ENCODE peak calls at places on chromosome 15, in seven cellular contexts. One of them, this sample, is unnamed.

GRCh38 chr15:90286678-90287077 is 21.2 kb downstream of the NGRN start:
- DNase-seq in naive thymus-derived CD4-positive, alpha-beta T cell: peak
- DNase-seq in aorta: no peak
- DNase-seq in RWPE1: peak
- DNase-seq in lung: no peak
- DNase-seq in upper lobe of right lung: no peak
- DNase-seq in colonic mucosa: no peak
- DNase-seq in this sample: no peak

GRCh38 chr15:95254263-95254662 is 1022.9 kb downstream of the MCTP2 start:
- DNase-seq in aorta: no peak
- DNase-seq in colonic mucosa: no peak
- DNase-seq in RWPE1: no peak
- DNase-seq in upper lobe of right lung: no peak
- DNase-seq in naive thymus-derived CD4-positive, alpha-beta T cell: no peak
- DNase-seq in lung: no peak
- DNase-seq in this sample: no peak

GRCh38 chr15:29348308-29348914 is 78.8 kb upstream of the NSMCE3 start:
- DNase-seq in naive thymus-derived CD4-positive, alpha-beta T cell: no peak
- DNase-seq in lung: no peak
- DNase-seq in colonic mucosa: no peak
- DNase-seq in aorta: no peak
- DNase-seq in RWPE1: no peak
- DNase-seq in upper lobe of right lung: no peak
- DNase-seq in this sample: no peak

GRCh38 chr15:90225504-90226234 is 8.1 kb downstream of the CIB1 start:
- DNase-seq in aorta: no peak
- DNase-seq in upper lobe of right lung: no peak
- DNase-seq in lung: no peak
- DNase-seq in colonic mucosa: no peak
- DNase-seq in RWPE1: no peak
- DNase-seq in naive thymus-derived CD4-positive, alpha-beta T cell: no peak
- DNase-seq in this sample: no peak

GRCh38 chr15:82531496-82532382 is 8.5 kb downstream of the RPS17 start:
- DNase-seq in aorta: peak
- DNase-seq in RWPE1: no peak
- DNase-seq in lung: peak
- DNase-seq in upper lobe of right lung: no peak
- DNase-seq in naive thymus-derived CD4-positive, alpha-beta T cell: no peak
- DNase-seq in colonic mucosa: no peak
- DNase-seq in this sample: no peak

GRCh38 chr15:100873029-100873677 is 6.5 kb upstream of the ALDH1A3 start:
- DNase-seq in RWPE1: peak
- DNase-seq in colonic mucosa: peak
- DNase-seq in naive thymus-derived CD4-positive, alpha-beta T cell: peak
- DNase-seq in upper lobe of right lung: no peak
- DNase-seq in lung: peak
- DNase-seq in aorta: no peak
- DNase-seq in this sample: peak

GRCh38 chr15:29612096-29612495 is 210.2 kb downstream of the TJP1 start:
- DNase-seq in aorta: no peak
- DNase-seq in RWPE1: no peak
- DNase-seq in lung: no peak
- DNase-seq in naive thymus-derived CD4-positive, alpha-beta T cell: no peak
- DNase-seq in colonic mucosa: no peak
- DNase-seq in upper lobe of right lung: no peak
- DNase-seq in this sample: no peak

GRCh38 chr15:64507293-64507802 is 47.0 kb downstream of the ZNF609 start:
- DNase-seq in colonic mucosa: peak
- DNase-seq in RWPE1: no peak
- DNase-seq in upper lobe of right lung: peak
- DNase-seq in naive thymus-derived CD4-positive, alpha-beta T cell: peak
- DNase-seq in lung: peak
- DNase-seq in aorta: no peak
- DNase-seq in this sample: no peak

GRCh38 chr15:62932436-62932835 is 110.1 kb upstream of the TPM1 start:
- DNase-seq in upper lobe of right lung: no peak
- DNase-seq in RWPE1: no peak
- DNase-seq in lung: no peak
- DNase-seq in colonic mucosa: no peak
- DNase-seq in naive thymus-derived CD4-positive, alpha-beta T cell: no peak
- DNase-seq in aorta: no peak
- DNase-seq in this sample: no peak

GRCh38 chr15:98177950-98178848 is 217.7 kb downstream of the ARRDC4 start:
- DNase-seq in colonic mucosa: peak
- DNase-seq in aorta: no peak
- DNase-seq in lung: peak
- DNase-seq in upper lobe of right lung: no peak
- DNase-seq in RWPE1: peak
- DNase-seq in naive thymus-derived CD4-positive, alpha-beta T cell: peak
- DNase-seq in this sample: peak

GRCh38 chr15:49308686-49309085 is 114.4 kb upstream of the FGF7 start:
- DNase-seq in naive thymus-derived CD4-positive, alpha-beta T cell: no peak
- DNase-seq in RWPE1: no peak
- DNase-seq in lung: no peak
- DNase-seq in colonic mucosa: no peak
- DNase-seq in upper lobe of right lung: no peak
- DNase-seq in aorta: no peak
- DNase-seq in this sample: no peak

GRCh38 chr15:68372291-68372811 is 59.6 kb downstream of the ITGA11 start:
- DNase-seq in naive thymus-derived CD4-positive, alpha-beta T cell: no peak
- DNase-seq in RWPE1: peak
- DNase-seq in aorta: no peak
- DNase-seq in lung: no peak
- DNase-seq in upper lobe of right lung: no peak
- DNase-seq in colonic mucosa: no peak
- DNase-seq in this sample: no peak

GRCh38 chr15:68373028-68373427 is 58.9 kb downstream of the ITGA11 start:
- DNase-seq in naive thymus-derived CD4-positive, alpha-beta T cell: no peak
- DNase-seq in colonic mucosa: no peak
- DNase-seq in RWPE1: no peak
- DNase-seq in aorta: no peak
- DNase-seq in lung: no peak
- DNase-seq in upper lobe of right lung: no peak
- DNase-seq in this sample: no peak

GRCh38 chr15:68371160-68371559 is 60.8 kb downstream of the ITGA11 start:
- DNase-seq in upper lobe of right lung: no peak
- DNase-seq in colonic mucosa: no peak
- DNase-seq in lung: no peak
- DNase-seq in naive thymus-derived CD4-positive, alpha-beta T cell: no peak
- DNase-seq in aorta: no peak
- DNase-seq in RWPE1: no peak
- DNase-seq in this sample: no peak

GRCh38 chr15:68370768-68371151 is 61.2 kb downstream of the ITGA11 start:
- DNase-seq in RWPE1: no peak
- DNase-seq in upper lobe of right lung: no peak
- DNase-seq in aorta: no peak
- DNase-seq in lung: no peak
- DNase-seq in colonic mucosa: no peak
- DNase-seq in naive thymus-derived CD4-positive, alpha-beta T cell: no peak
- DNase-seq in this sample: no peak

DNA sequence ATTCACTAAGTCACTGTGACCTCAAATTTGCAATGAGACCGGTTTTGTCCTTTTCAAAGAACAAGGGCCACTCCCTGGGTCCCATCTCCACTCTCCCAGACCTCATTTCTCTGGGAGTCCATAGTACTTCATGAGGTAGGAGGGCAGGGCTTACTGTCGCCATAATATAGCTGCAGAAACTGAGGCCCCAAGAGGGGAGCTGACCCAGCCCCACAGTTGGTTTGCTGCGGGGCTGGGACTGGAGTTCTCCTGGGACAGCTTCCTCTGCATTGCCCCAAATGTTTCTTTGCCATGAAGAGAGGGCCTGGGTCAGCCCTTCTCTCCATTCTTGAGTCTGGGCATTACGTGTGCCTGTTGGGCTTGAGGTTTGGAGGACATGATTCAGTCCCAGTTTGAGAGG is 60.1 kb downstream of the ITGA11 start:
- DNase-seq in upper lobe of right lung: no peak
- DNase-seq in aorta: no peak
- DNase-seq in RWPE1: no peak
- DNase-seq in naive thymus-derived CD4-positive, alpha-beta T cell: no peak
- DNase-seq in colonic mucosa: no peak
- DNase-seq in lung: no peak
- DNase-seq in this sample: no peak
- H3K27ac ChIP-seq in upper lobe of right lung: no peak
- H3K27ac ChIP-seq in aorta: no peak
- H3K27ac ChIP-seq in RWPE1: no peak
- H3K27ac ChIP-seq in naive thymus-derived CD4-positive, alpha-beta T cell: no peak
- H3K27ac ChIP-seq in colonic mucosa: no peak
- H3K27ac ChIP-seq in lung: no peak
- H3K27ac ChIP-seq in this sample: no peak

GRCh38 chr15:44101944-44102343 is 93.1 kb downstream of the FRMD5 start:
- DNase-seq in upper lobe of right lung: no peak
- DNase-seq in aorta: no peak
- DNase-seq in RWPE1: peak
- DNase-seq in lung: no peak
- DNase-seq in colonic mucosa: no peak
- DNase-seq in naive thymus-derived CD4-positive, alpha-beta T cell: no peak
- DNase-seq in this sample: peak
- H3K27ac ChIP-seq in upper lobe of right lung: no peak
- H3K27ac ChIP-seq in aorta: no peak
- H3K27ac ChIP-seq in RWPE1: no peak
- H3K27ac ChIP-seq in lung: no peak
- H3K27ac ChIP-seq in colonic mucosa: no peak
- H3K27ac ChIP-seq in naive thymus-derived CD4-positive, alpha-beta T cell: no peak
- H3K27ac ChIP-seq in this sample: peak

DNA sequence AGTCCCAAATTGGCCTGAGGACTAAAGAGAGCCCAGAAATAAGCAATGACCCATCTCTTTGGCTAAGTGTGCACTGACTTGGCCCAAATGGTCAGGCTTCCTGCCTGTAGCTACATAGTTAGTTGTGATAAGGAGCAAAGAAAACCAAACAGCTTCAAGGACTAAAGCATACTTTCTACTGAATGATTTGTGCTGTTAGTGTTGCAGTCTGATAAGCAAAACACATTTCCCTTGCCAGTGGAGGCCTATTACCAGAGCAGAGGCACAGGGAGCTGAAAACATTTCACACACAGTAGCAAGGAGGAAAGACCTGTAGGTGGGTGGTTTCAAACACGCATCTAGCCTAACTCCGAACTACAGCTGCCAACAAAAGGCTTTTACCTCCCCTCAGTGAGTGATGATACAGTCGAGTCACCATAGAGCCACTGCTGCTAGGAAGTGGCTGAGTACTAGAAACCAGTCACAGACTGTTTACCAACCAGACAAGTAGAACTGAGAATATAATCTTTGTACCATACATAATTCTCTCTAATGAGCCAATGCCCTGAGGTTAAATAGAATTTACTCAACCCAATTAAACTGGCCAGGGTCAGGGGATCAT is 222.3 kb upstream of the THBS1 start:
- DNase-seq in RWPE1: peak
- DNase-seq in aorta: no peak
- DNase-seq in lung: no peak
- DNase-seq in naive thymus-derived CD4-positive, alpha-beta T cell: no peak
- DNase-seq in upper lobe of right lung: no peak
- DNase-seq in colonic mucosa: no peak
- DNase-seq in this sample: no peak
- H3K27ac ChIP-seq in RWPE1: no peak
- H3K27ac ChIP-seq in aorta: no peak
- H3K27ac ChIP-seq in lung: no peak
- H3K27ac ChIP-seq in naive thymus-derived CD4-positive, alpha-beta T cell: no peak
- H3K27ac ChIP-seq in upper lobe of right lung: no peak
- H3K27ac ChIP-seq in colonic mucosa: no peak
- H3K27ac ChIP-seq in this sample: peak

GRCh38 chr15:45386974-45387373 is 8.6 kb upstream of the GATM start:
- DNase-seq in colonic mucosa: no peak
- DNase-seq in RWPE1: no peak
- DNase-seq in aorta: no peak
- DNase-seq in upper lobe of right lung: no peak
- DNase-seq in lung: no peak
- DNase-seq in naive thymus-derived CD4-positive, alpha-beta T cell: no peak
- DNase-seq in this sample: no peak
- H3K27ac ChIP-seq in colonic mucosa: no peak
- H3K27ac ChIP-seq in RWPE1: no peak
- H3K27ac ChIP-seq in aorta: no peak
- H3K27ac ChIP-seq in upper lobe of right lung: no peak
- H3K27ac ChIP-seq in lung: no peak
- H3K27ac ChIP-seq in naive thymus-derived CD4-positive, alpha-beta T cell: no peak
- H3K27ac ChIP-seq in this sample: no peak

GRCh38 chr15:61389334-61390028 is 160.4 kb upstream of the RORA start:
- DNase-seq in naive thymus-derived CD4-positive, alpha-beta T cell: no peak
- DNase-seq in upper lobe of right lung: no peak
- DNase-seq in aorta: no peak
- DNase-seq in colonic mucosa: no peak
- DNase-seq in RWPE1: no peak
- DNase-seq in lung: no peak
- DNase-seq in this sample: no peak
- H3K27ac ChIP-seq in naive thymus-derived CD4-positive, alpha-beta T cell: no peak
- H3K27ac ChIP-seq in upper lobe of right lung: no peak
- H3K27ac ChIP-seq in aorta: no peak
- H3K27ac ChIP-seq in colonic mucosa: no peak
- H3K27ac ChIP-seq in RWPE1: no peak
- H3K27ac ChIP-seq in lung: no peak
- H3K27ac ChIP-seq in this sample: no peak

GRCh38 chr15:35304389-35304788 is 219.3 kb upstream of the NANOGP8 start:
- DNase-seq in lung: no peak
- DNase-seq in colonic mucosa: no peak
- DNase-seq in RWPE1: no peak
- DNase-seq in naive thymus-derived CD4-positive, alpha-beta T cell: no peak
- DNase-seq in upper lobe of right lung: no peak
- DNase-seq in aorta: no peak
- DNase-seq in this sample: no peak

GRCh38 chr15:35299059-35299735 is 214.1 kb upstream of the NANOGP8 start:
- DNase-seq in aorta: no peak
- DNase-seq in colonic mucosa: no peak
- DNase-seq in lung: no peak
- DNase-seq in naive thymus-derived CD4-positive, alpha-beta T cell: no peak
- DNase-seq in RWPE1: no peak
- DNase-seq in upper lobe of right lung: no peak
- DNase-seq in this sample: no peak

GRCh38 chr15:35302340-35302739 is 217.2 kb upstream of the NANOGP8 start:
- DNase-seq in upper lobe of right lung: no peak
- DNase-seq in naive thymus-derived CD4-positive, alpha-beta T cell: no peak
- DNase-seq in aorta: no peak
- DNase-seq in RWPE1: no peak
- DNase-seq in lung: no peak
- DNase-seq in colonic mucosa: no peak
- DNase-seq in this sample: no peak

GRCh38 chr15:35298509-35298908 is 213.4 kb upstream of the NANOGP8 start:
- DNase-seq in lung: no peak
- DNase-seq in upper lobe of right lung: no peak
- DNase-seq in naive thymus-derived CD4-positive, alpha-beta T cell: no peak
- DNase-seq in RWPE1: no peak
- DNase-seq in colonic mucosa: no peak
- DNase-seq in aorta: no peak
- DNase-seq in this sample: no peak

GRCh38 chr15:35301088-35301487 is 216.0 kb upstream of the NANOGP8 start:
- DNase-seq in aorta: no peak
- DNase-seq in lung: no peak
- DNase-seq in colonic mucosa: no peak
- DNase-seq in RWPE1: no peak
- DNase-seq in upper lobe of right lung: no peak
- DNase-seq in naive thymus-derived CD4-positive, alpha-beta T cell: no peak
- DNase-seq in this sample: no peak
- H3K27ac ChIP-seq in aorta: no peak
- H3K27ac ChIP-seq in lung: no peak
- H3K27ac ChIP-seq in colonic mucosa: no peak
- H3K27ac ChIP-seq in RWPE1: no peak
- H3K27ac ChIP-seq in upper lobe of right lung: no peak
- H3K27ac ChIP-seq in naive thymus-derived CD4-positive, alpha-beta T cell: no peak
- H3K27ac ChIP-seq in this sample: no peak

This sample was measured in epithelial cell of prostate.